ENCODE peak calls at places on chromosomes 16 and 17, in nine cellular contexts. L is adrenal gland, E is IMR-90, M is lower leg skin, T is Peyer's patch, R is body of pancreas, N is breast epithelium, V is gastrocnemius medialis, U is thyroid gland. X is an unnamed sample.

GRCh38 chr16:15777533-15778203 is 79.2 kb downstream of the MYH11 start:
- DNase-seq in R (no peak), T (no peak), U (no peak), E (peak), L (no peak), M (no peak), N (no peak), V (no peak), X (no peak)

GRCh38 chr17:45366691-45367090 is 49.9 kb upstream of the MAP3K14 start:
- DNase-seq in R (no peak), M (no peak), L (peak), E (no peak), U (no peak), N (peak), V (no peak), T (no peak), X (no peak)

GRCh38 chr17:67439269-67439668 is 62.2 kb downstream of the PITPNC1 start:
- DNase-seq in N (no peak), L (no peak), U (no peak), E (no peak), R (no peak), M (no peak), V (no peak), T (no peak), X (no peak)

GRCh38 chr17:2867441-2868424 is 71.5 kb downstream of the RAP1GAP2 start:
- DNase-seq in E (peak), N (no peak), T (no peak), M (no peak), V (peak), R (peak), U (no peak), L (no peak), X (no peak)

GRCh38 chr17:8893621-8894020 is 26.1 kb upstream of the PIK3R6 start:
- DNase-seq in U (no peak), R (no peak), E (no peak), V (no peak), T (peak), M (no peak), L (no peak), N (peak), X (no peak)

GRCh38 chr17:7914771-7915610 is 1.1 kb downstream of the RNF227 start:
- DNase-seq in V (no peak), M (peak), T (no peak), R (peak), E (peak), N (no peak), U (peak), L (peak), X (peak)

GRCh38 chr16:46830417-46830901 is 521 bp downstream of the C16orf87 start:
- DNase-seq in E (no peak), T (no peak), N (no peak), U (peak), V (peak), M (no peak), L (no peak), R (peak), X (no peak)

GRCh38 chr17:9829343-9829742 is 3.6 kb downstream of the GLP2R start:
- DNase-seq in M (no peak), L (no peak), N (no peak), U (no peak), R (no peak), E (no peak), V (no peak), T (no peak), X (no peak)

GRCh38 chr16:10646581-10647263 is 48.0 kb downstream of the TEKT5 start:
- DNase-seq in T (no peak), U (no peak), R (peak), E (no peak), N (no peak), M (no peak), V (no peak), L (no peak), X (no peak)

GRCh38 chr17:82737981-82738877 is 2.8 kb downstream of the FN3K start:
- DNase-seq in T (no peak), E (peak), V (peak), L (peak), U (no peak), M (no peak), R (peak), N (no peak), X (no peak)

GRCh38 chr16:5187402-5187952 is 89.9 kb upstream of the EEF2KMT start:
- DNase-seq in L (no peak), M (no peak), E (no peak), U (no peak), R (no peak), T (no peak), V (no peak), N (no peak), X (no peak)

DNA sequence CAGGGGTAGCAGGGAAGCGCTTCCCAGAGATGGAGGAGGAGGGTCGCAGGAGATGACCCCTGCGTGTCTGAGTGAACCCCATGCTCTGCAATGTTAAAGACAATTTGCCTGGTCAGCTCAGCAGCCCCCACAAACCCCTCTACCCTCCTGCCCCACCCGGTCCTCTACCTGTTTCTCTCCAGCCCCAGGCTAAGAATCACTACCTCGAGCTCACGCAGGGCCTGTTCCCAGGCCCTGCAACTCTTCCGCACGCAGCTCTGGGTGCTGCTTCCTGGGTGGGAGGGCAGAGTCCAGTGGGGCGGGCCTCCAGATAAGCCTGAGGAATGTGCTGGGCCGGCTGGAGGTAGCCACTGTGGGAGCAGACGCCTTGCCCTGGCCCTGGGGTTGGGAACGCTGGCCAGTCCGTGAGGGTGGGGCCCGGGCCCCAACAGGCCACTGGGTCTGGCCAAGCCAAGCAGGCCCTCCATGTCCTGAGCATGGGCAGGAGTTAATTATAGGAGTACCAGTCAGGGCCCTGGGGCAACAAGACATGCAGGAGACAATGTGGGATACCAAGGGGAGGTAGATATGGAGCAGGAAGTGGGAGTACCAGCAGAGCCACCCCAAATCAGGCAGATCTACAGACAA is 6.1 kb downstream of the DOK4 start:
- DNase-seq in U (no peak), N (peak), M (no peak), V (peak), T (peak), L (no peak), E (peak), R (peak), X (peak)
- TF ChIP-seq POLR2A in U (no peak), N (no peak), M (no peak), V (no peak), T (peak), L (no peak), E (no peak), R (no peak), X (peak)

GRCh38 chr17:68937890-68938514 is 17.2 kb downstream of the ABCA8 start:
- DNase-seq in E (no peak), R (no peak), M (no peak), T (no peak), L (no peak), U (no peak), V (no peak), N (no peak), X (no peak)
- TF ChIP-seq POLR2A in E (no peak), R (no peak), M (no peak), T (no peak), L (no peak), U (no peak), V (no peak), N (no peak), X (no peak)

GRCh38 chr17:76271669-76272540 is 6.8 kb downstream of the UBALD2 start:
- DNase-seq in L (no peak), N (no peak), E (no peak), M (no peak), R (peak), U (peak), T (no peak), V (no peak), X (no peak)
- TF ChIP-seq POLR2A in L (no peak), N (no peak), E (peak), M (no peak), R (peak), U (peak), T (no peak), V (no peak), X (no peak)

GRCh38 chr16:11667221-11667823 is 933 bp upstream of the SNN start:
- DNase-seq in L (no peak), M (no peak), V (no peak), N (no peak), U (no peak), T (no peak), E (no peak), R (no peak), X (no peak)

GRCh38 chr16:11666108-11667055 is 1.9 kb upstream of the SNN start:
- DNase-seq in R (no peak), N (no peak), V (no peak), U (no peak), T (no peak), L (no peak), E (no peak), M (no peak), X (no peak)

GRCh38 chr16:11668590-11669379 is 530 bp downstream of the SNN start:
- DNase-seq in E (no peak), M (no peak), L (no peak), N (no peak), V (peak), T (no peak), R (no peak), U (peak), X (no peak)

GRCh38 chr16:11669380-11670146 is 1.3 kb downstream of the SNN start:
- DNase-seq in L (peak), U (peak), M (peak), E (peak), V (peak), R (peak), N (no peak), T (no peak), X (no peak)

DNA sequence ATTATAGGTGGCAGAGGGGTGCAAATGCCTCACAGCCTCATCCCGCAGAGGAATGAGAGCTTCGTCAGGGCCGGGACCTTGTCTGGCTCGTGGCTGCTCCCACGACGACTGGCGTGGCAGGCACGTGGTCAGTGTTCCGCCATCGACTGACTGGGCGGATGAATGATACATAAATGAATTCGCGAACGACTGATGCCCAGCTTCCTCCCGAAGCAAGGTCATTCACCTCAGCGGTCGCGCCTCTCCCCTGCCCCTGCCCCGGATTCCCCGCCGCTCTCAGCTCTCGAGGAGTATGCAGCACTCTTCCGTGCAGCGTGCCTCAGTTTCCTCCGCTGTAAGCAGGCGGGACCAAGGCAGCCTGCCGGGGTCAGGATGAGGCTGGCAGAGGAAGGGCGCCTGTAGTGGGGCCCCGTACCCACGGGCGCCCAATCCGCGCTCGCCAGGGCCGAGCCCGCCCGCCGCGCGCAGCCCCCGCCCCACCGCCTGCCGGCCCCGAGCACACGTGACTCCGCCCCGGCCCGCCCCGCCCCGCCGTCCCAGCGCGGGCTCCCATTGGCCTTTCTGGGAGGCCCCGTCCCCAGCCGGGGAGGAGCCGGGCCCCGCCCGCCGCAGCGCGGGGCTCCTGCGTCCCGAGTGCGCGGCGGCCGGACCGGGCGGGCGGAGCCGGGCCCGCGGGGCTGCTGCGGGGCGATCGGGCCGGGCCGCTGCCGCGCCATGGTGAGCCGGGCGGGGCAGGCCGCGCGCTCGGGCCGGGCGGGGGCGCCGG is at the start of gene SNN:
- DNase-seq in M (peak), U (peak), E (peak), R (peak), N (peak), V (peak), T (peak), L (peak), X (peak)
- TF ChIP-seq POLR2A in M (no peak), U (peak), E (peak), R (no peak), N (no peak), V (peak), T (no peak), L (peak), X (no peak)

GRCh38 chr16:81480856-81481821 is 36.5 kb downstream of the CMIP start:
- DNase-seq in M (peak), N (no peak), V (peak), E (peak), U (peak), R (no peak), L (peak), T (no peak), X (no peak)
- TF ChIP-seq POLR2A in M (no peak), N (no peak), V (no peak), E (no peak), U (no peak), R (no peak), L (no peak), T (no peak), X (no peak)

GRCh38 chr17:36855459-36855858 is 81.8 kb upstream of the LHX1 start:
- DNase-seq in N (no peak), V (no peak), M (no peak), E (no peak), L (no peak), U (no peak), R (no peak), T (no peak), X (no peak)
- TF ChIP-seq POLR2A in N (no peak), V (no peak), M (no peak), E (no peak), L (no peak), U (no peak), R (no peak), T (no peak), X (no peak)

DNA sequence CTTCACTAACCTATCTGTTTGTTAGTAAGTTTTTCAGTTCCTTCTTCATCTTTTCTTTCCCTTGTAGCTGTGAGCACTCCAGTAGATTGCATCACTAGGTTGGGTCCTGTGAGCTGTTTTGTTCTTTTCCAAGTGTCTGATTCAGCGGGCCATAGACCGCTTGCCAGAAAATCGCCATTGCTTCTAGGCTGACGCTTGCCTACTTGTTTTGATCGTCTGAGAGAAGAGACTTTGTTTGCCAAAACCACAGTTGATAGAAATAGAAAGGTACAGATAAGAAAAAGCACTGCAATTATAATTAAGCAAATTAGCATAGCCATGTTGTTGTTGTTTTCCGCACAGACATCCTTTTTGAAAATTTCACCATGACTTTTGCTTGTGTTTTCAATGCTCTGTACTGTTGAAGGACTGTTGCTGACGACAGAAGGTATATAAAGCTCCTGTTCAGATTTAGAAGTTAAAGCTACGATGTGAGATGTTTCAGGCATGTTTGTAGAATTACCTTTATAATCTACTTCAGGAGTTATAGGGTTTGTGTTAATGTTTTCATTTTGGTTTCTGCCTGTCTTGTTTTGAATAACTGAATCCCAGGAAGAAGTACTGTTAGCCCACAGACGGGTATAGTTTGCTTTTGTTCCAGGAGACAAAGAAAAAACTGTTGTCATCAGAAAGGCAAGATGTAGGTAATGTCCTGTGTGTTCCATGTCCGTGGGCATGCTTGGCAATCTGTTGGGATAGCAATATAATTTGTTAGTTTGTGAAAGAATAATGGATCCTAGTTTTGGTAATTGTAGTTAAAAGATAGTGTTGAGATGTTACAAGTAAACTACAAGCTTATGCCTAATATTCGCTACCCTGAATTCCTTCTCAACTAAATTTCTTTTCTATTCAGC is 2.9 kb downstream of the EVI2A start:
- DNase-seq in E (peak), T (no peak), V (peak), N (no peak), R (peak), M (peak), U (peak), L (peak), X (no peak)
- TF ChIP-seq POLR2A in E (no peak), T (no peak), V (no peak), N (no peak), R (no peak), M (no peak), U (no peak), L (no peak), X (no peak)

GRCh38 chr17:80256034-80256350 is 4.7 kb upstream of the RNF213 start:
- DNase-seq in E (no peak), N (no peak), U (no peak), T (no peak), L (no peak), V (no peak), M (no peak), R (no peak), X (no peak)

GRCh38 chr17:80253631-80254395 is 6.8 kb upstream of the RNF213 start:
- DNase-seq in U (peak), E (no peak), L (no peak), V (no peak), R (no peak), N (no peak), M (no peak), T (no peak), X (no peak)

GRCh38 chr17:80251966-80252365 is 8.7 kb upstream of the RNF213 start:
- DNase-seq in N (no peak), R (no peak), U (no peak), M (no peak), L (no peak), T (peak), V (no peak), E (no peak), X (no peak)

GRCh38 chr17:80252871-80253270 is 7.8 kb upstream of the RNF213 start:
- DNase-seq in T (peak), E (no peak), L (peak), V (peak), U (peak), M (no peak), N (peak), R (peak), X (no peak)

DNA sequence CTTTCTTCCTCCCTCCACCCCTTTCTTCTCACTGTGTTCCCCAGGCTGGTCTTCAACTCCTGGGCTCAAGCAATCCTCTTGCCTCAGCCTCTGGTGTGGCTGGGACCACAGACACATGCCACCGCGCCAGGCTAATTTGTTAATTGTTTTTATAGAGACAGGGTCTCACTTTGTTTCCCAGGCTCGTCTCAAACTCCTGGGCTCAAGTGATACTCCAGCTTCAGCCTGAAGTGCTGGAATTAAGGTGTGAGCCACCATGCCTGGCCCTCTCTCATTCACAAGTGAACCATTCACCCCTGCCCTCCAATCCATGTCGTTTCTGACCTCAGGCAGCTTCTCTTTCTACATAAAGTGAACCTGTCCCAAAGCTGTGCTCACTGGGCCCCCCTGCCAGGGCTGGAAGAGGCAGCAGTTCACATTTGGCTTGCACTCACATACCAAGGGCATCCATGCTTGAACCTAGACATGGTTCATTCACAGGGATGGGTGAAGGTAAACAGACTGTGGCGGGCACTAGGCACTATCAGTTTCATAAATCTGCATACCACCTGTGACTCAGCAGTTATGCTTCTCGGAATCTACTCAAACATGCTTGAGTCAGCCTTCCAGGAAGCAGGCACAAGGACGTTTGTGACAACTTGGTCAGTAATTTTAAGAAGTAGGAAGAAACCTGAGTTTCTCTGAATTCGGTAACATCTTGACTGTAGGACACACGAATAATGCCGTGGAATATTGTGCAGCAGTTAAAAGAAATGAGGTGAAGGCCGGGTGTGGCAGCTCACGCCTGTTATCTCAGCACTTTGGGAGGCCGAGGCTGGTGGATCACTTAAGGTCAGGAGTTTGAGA is 6.0 kb upstream of the RNF213 start:
- DNase-seq in M (no peak), U (peak), T (no peak), L (peak), N (no peak), V (peak), R (peak), E (peak), X (peak)
- TF ChIP-seq POLR2A in M (no peak), U (peak), T (no peak), L (peak), N (no peak), V (no peak), R (no peak), E (no peak), X (no peak)